ENCODE peak calls at places on chromosomes 5 and 9, in seven cellular contexts. K, D, S, N, T, P and J are unnamed samples.

GRCh38 chr5:157648275-157648990 is 3.8 kb downstream of the SOX30 start:
- DNase-seq in T (no peak), P (no peak), S (no peak), K (peak), D (no peak), N (no peak), J (no peak)

GRCh38 chr9:93193373-93193725 is 9.4 kb downstream of the WNK2 start:
- DNase-seq in D (no peak), T (no peak), K (no peak), S (no peak), N (no peak), P (no peak), J (no peak)

GRCh38 chr9:1454980-1455367 is 404.8 kb downstream of the DMRT2 start:
- DNase-seq in K (no peak), D (no peak), T (no peak), S (no peak), P (no peak), N (no peak), J (no peak)

GRCh38 chr9:100595391-100596199 is 17.7 kb downstream of the CAVIN4 start:
- DNase-seq in D (peak), P (peak), K (peak), N (peak), T (no peak), S (no peak), J (peak)

GRCh38 chr5:180313677-180314076 is 21.8 kb upstream of the MAPK9 start:
- DNase-seq in D (no peak), P (peak), K (no peak), N (no peak), T (no peak), S (no peak), J (no peak)

GRCh38 chr5:80061541-80061940 is 26.4 kb downstream of the THBS4 start:
- DNase-seq in D (no peak), N (no peak), S (no peak), T (no peak), P (no peak), K (no peak), J (no peak)

GRCh38 chr9:121830441-121831140 is 179.2 kb downstream of the DAB2IP start:
- DNase-seq in K (no peak), D (no peak), N (no peak), S (no peak), T (no peak), P (no peak), J (no peak)

GRCh38 chr5:132260051-132260450 is 2.6 kb downstream of the PDLIM4 start:
- DNase-seq in D (no peak), S (peak), P (no peak), N (no peak), K (peak), T (no peak), J (peak)

GRCh38 chr9:135416771-135417290 is 62.8 kb upstream of the PPP1R26 start:
- DNase-seq in K (no peak), T (no peak), P (no peak), D (no peak), S (no peak), N (no peak), J (no peak)

GRCh38 chr9:129745186-129745585 is 7.7 kb downstream of the PTGES start:
- DNase-seq in D (no peak), T (no peak), K (no peak), P (no peak), S (no peak), N (no peak), J (no peak)

GRCh38 chr9:132946216-132946615 is 1.8 kb upstream of the TSC1 start:
- DNase-seq in N (peak), K (no peak), P (no peak), S (no peak), T (no peak), D (no peak), J (peak)

GRCh38 chr9:132944294-132945185 is at the start of gene TSC1:
- DNase-seq in K (peak), S (peak), N (peak), T (peak), P (peak), D (peak), J (peak)

GRCh38 chr9:132946624-132947295 is 2.3 kb upstream of the TSC1 start:
- DNase-seq in S (peak), D (peak), P (no peak), N (peak), K (peak), T (peak), J (peak)

GRCh38 chr9:132943677-132944293 is 631 bp downstream of the TSC1 start:
- DNase-seq in P (no peak), D (no peak), N (peak), T (no peak), S (no peak), K (no peak), J (peak)

DNA sequence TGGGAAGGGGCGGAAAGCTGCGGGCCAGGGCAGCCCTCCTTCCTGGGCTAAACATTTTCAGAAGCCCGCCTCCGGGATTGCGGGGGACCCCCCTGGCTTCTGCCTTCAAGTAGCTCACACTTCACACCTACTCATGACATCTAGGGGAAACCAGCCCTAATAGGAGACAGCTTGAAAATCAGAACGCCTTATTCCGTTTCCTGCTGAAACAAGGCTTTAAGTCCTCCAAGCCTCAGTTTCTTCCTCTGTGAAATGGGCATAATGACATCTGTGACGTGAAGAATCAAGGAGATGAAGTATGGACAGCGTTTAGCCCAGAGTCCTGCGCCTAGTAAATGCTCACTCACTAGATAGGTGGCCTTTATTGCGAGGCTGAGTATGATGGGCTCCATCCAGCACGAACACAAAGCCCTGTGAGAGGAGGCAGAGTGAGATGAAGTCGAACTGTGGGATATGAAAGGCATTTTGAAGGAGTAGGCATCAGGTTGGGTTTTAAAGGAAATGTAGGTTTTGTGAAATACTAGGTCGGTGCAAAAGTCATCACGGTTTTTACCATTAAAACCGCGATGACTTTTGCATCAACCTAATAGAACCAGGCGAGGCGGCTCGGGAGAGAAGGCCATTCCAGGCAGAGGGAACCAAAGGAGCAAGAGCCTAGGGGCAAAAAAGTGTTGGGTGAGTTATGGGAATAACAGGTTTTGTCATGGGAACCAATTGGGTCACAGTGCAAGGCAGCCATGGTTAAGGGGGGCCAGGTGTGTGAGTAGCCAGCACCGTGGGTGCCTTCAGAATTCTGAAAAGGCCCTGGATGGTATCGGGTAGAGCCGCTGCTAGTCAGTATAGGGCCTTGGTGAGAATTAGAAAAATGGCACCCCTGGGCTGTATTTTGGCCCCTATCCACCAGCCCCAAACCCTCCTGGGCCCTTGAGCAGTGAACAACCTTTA is 1.0 kb upstream of the TSC1 start:
- DNase-seq in N (peak), T (no peak), P (peak), D (peak), S (no peak), K (no peak), J (no peak)
- H3K9ac ChIP-seq in N (peak), T (no peak), P (peak), D (peak), S (peak), K (peak), J (peak)

DNA sequence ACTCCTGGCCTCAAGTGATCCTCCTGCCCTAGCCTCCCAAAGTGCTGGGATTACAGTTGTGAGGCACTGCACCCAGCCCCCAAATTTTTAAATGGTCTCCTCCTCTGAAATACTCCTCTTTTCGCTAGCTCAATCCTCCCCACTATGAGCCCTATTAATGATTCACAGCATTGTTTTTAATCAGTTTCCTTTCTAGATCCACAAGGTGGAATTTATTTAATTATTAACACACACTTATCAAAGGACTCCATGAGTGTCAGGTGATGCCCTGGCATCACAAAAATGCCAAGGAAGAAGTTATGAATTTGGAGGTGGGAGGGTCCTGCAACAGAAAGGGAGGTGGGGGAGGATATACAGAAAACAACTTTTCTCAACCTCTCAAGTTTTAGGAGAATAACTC is 806.5 kb downstream of the PRELID2 start:
- DNase-seq in D (no peak), T (no peak), P (no peak), N (no peak), S (no peak), K (no peak), J (no peak)
- H2BK5ac ChIP-seq in D (no peak), T (no peak), P (no peak), N (no peak), S (no peak), K (no peak), J (no peak)

DNA sequence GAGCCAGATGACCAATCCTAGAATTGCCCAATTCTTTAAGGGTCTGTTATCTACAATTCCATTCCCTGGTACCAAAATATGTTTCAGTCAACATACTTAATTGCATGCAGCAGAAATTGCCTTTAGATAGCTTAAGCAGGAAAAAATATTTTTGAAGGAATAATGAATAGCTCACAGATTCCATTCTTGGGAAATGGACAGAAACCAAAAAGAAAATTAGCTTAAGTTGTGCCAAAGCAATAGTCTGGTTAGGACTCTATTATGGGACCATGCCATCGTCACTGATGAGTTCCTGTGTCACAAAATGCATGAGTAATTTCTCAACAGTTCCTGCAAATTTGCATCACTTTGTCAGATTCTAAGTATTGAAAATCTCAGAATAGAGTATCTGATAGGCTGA is 12.3 kb downstream of the ACTBL2 start:
- DNase-seq in S (no peak), D (no peak), T (no peak), P (no peak), K (no peak), N (no peak), J (no peak)
- H3K4ac ChIP-seq in S (no peak), D (no peak), T (no peak), P (no peak), K (no peak), N (no peak), J (no peak)

GRCh38 chr9:16815042-16815441 is 55.4 kb downstream of the BNC2 start:
- DNase-seq in D (no peak), S (no peak), T (no peak), P (no peak), K (no peak), N (no peak), J (no peak)

GRCh38 chr9:16809912-16810610 is 60.4 kb downstream of the BNC2 start:
- DNase-seq in P (peak), D (no peak), K (no peak), T (peak), N (peak), S (peak), J (no peak)

GRCh38 chr9:16816006-16816405 is 54.5 kb downstream of the BNC2 start:
- DNase-seq in P (no peak), D (no peak), T (no peak), K (no peak), S (no peak), N (no peak), J (no peak)

GRCh38 chr9:16813838-16814237 is 56.6 kb downstream of the BNC2 start:
- DNase-seq in D (no peak), P (no peak), T (no peak), K (no peak), S (no peak), N (no peak), J (no peak)

DNA sequence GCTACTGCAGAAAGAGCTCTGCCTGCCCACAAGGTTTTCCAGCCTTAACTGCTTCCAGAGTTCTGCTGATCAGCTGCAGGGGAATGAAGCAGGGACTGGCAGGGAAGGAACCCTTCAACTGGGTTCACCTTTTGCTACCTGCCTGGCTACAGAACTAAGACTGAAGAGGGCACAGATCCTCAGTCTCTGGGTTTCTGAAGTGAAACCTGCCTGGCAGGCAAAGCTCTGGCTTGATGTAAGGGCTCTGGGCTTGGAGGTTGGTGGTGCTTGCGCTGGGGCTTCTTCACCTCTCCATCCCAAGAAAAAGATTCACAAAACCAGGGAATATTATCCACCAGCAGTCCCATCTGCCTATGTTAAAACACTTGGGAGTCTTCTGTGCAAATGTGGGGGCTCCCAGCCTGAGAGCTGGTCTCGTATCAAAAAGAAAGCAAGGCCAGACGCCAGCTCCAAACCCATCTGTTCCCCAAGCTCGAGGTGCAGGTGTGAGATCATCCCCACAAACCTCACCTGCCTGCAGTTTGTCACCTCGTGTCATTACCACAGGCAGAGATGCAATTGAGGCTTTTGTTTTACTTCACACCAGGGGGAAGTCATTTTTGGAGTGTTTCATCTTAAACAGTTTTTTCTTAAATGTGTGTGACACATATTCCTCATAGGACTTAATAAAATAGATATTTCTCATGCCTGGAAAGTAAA is 58.3 kb downstream of the BNC2 start:
- DNase-seq in D (no peak), S (peak), P (no peak), K (no peak), T (no peak), N (no peak), J (no peak)
- H3K9ac ChIP-seq in D (no peak), S (no peak), P (no peak), K (no peak), T (no peak), N (no peak), J (no peak)

GRCh38 chr5:65970481-65971367 is 44.3 kb downstream of the ERBIN start:
- DNase-seq in T (no peak), N (no peak), S (no peak), D (no peak), K (no peak), P (no peak), J (no peak)

GRCh38 chr5:65971643-65972042 is 45.3 kb downstream of the ERBIN start:
- DNase-seq in K (no peak), N (no peak), T (no peak), D (no peak), P (no peak), S (no peak), J (no peak)

GRCh38 chr5:65967288-65968066 is 41.1 kb downstream of the ERBIN start:
- DNase-seq in N (no peak), D (no peak), K (peak), P (peak), T (no peak), S (no peak), J (no peak)

DNA sequence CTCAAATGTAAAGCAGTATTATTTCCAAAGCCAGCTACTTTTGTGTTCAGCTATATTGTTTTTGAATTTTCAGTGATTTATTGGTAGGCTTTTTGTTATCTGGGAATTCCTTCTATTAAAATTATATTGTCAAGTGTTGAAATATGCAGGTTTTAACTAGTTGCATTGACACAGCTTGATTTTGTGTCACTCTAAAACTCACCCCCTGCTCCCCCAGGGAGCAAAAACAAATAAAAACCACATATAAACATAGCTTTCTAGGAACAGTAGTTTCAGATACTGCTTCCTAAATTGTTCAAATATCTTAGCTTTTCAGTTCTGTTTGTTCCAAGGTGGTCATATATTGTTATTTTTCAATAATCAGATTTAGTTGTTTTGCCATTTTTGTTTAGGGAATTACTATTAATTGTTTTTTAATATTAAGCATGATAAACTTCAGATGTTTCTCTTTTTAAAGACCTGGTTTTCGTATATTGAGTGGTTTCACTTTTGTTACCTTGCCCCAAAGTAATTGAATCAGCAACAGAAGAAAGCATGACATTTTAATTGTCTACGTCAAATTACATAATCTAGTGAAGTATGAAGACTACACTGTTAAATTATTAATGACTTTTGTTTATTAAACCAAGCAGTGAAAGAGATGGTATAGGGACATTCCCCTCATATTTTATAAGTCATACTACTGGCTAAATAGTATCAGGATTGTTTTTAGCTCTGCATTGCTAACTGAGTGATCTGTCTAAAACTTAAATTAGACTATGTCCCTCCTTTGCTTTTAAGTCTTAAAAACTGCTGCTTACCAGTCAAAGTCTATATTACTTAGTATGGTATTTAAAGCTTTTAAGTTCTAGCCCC is 43.4 kb downstream of the ERBIN start:
- DNase-seq in P (no peak), K (no peak), S (no peak), T (no peak), N (no peak), D (no peak), J (no peak)
- H2BK5ac ChIP-seq in P (no peak), K (no peak), S (no peak), T (no peak), N (no peak), D (no peak), J (no peak)

GRCh38 chr5:67028981-67029380 is 167.6 kb downstream of the CD180 start:
- DNase-seq in N (no peak), T (no peak), S (no peak), P (no peak), D (no peak), K (no peak), J (no peak)

GRCh38 chr5:67028371-67028770 is 168.2 kb downstream of the CD180 start:
- DNase-seq in S (no peak), T (no peak), D (no peak), N (no peak), K (no peak), P (peak), J (no peak)

GRCh38 chr5:67031689-67032088 is 164.9 kb downstream of the CD180 start:
- DNase-seq in T (no peak), S (no peak), K (no peak), P (peak), D (no peak), N (no peak), J (no peak)

GRCh38 chr5:67029481-67029880 is 167.1 kb downstream of the CD180 start:
- DNase-seq in S (no peak), K (no peak), P (no peak), T (no peak), D (no peak), N (no peak), J (no peak)

DNA sequence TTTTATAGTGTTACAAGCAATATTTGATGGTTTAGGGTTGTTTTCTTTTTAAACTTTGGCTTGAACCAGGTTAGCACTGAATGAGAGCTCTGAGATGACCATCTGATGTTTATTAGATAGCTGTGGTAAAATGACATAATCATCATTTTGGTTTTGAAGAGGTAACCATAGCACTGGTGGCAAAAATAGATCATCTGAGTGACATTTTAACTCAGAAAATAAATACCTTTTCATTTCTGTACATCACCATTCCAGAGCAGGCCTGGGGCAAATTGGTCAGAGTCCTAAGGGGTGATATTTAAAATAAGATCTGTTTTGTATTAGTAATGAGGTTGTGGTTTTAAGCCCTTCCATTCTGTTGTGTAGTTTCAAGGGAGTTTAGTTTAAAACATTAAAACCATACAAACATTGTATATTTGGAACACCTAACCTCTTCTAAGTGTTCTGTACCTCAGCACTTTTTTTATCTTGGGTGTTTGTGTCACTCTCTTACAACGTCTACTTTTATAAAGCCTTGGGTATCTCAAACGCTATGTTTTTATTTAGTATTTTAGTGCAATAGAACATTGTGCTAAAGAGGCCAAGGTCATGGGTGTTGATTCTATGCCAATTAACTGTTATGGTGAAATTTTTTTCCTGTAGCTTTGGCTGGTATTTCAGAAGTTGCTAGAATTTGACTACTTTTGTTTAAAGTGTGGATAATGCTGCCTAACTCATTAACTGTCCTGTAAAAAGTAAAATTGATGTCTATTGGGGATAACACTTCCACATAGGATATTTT is 166.1 kb downstream of the CD180 start:
- DNase-seq in K (peak), P (peak), D (no peak), S (no peak), N (no peak), T (no peak), J (no peak)
- H3K4ac ChIP-seq in K (no peak), P (no peak), D (no peak), S (no peak), N (no peak), T (no peak), J (no peak)

GRCh38 chr9:123091459-123091858 is 58.0 kb downstream of the GPR21 start:
- DNase-seq in S (no peak), P (no peak), N (no peak), D (no peak), K (no peak), T (no peak), J (no peak)

GRCh38 chr9:123089790-123090189 is 56.3 kb downstream of the GPR21 start:
- DNase-seq in D (no peak), P (no peak), N (no peak), K (no peak), T (no peak), S (no peak), J (no peak)

GRCh38 chr9:123090956-123091355 is 57.5 kb downstream of the GPR21 start:
- DNase-seq in T (no peak), P (no peak), S (no peak), K (no peak), N (no peak), D (no peak), J (no peak)

GRCh38 chr9:123089040-123089439 is 55.6 kb downstream of the GPR21 start:
- DNase-seq in D (no peak), T (no peak), N (no peak), K (no peak), P (no peak), S (no peak), J (no peak)

GRCh38 chr9:123090198-123090896 is 56.9 kb downstream of the GPR21 start:
- DNase-seq in T (no peak), D (no peak), K (peak), N (no peak), P (no peak), S (no peak), J (no peak)
- H3K9ac ChIP-seq in T (no peak), D (no peak), K (no peak), N (no peak), P (no peak), S (no peak), J (no peak)